ENCODE peak calls at places on chromosomes 7 and 10, in seven cellular contexts. P is HCT116, U is MM.1S, F is GM23338, J is SK-N-SH, C is OCI-LY7, L is PC-3. Y is an unnamed sample. For H3K4me1, the result is how much of the 10 kb centered on the place peaks cover.

GRCh38 chr7:152709307-152710133 is 33.6 kb upstream of the XRCC2 start:
- DNase-seq in F (no peak), J (no peak), L (peak), U (no peak), P (peak), C (no peak), Y (peak)

GRCh38 chr7:49645296-49645695 is 128.1 kb upstream of the VWC2 start:
- DNase-seq in P (no peak), C (no peak), U (no peak), L (no peak), F (no peak), J (no peak), Y (no peak)

GRCh38 chr7:74275401-74275881 is 13.8 kb upstream of the CLIP2 start:
- DNase-seq in J (peak), C (peak), U (no peak), L (no peak), P (no peak), F (peak), Y (peak)

GRCh38 chr10:99958806-99959205 is 50.9 kb downstream of the DNMBP start:
- DNase-seq in U (no peak), J (no peak), F (no peak), P (no peak), L (no peak), C (no peak), Y (no peak)

GRCh38 chr10:124701435-124701834 is 42.7 kb downstream of the FAM53B start:
- DNase-seq in F (no peak), U (no peak), L (no peak), P (no peak), J (no peak), C (no peak), Y (no peak)

GRCh38 chr7:80135306-80136104 is 874 bp downstream of the GNAI1 start:
- DNase-seq in J (no peak), C (no peak), F (peak), L (peak), P (no peak), U (peak), Y (peak)

GRCh38 chr7:94190599-94191061 is 186.5 kb upstream of the BET1 start:
- DNase-seq in U (no peak), J (no peak), F (no peak), L (peak), C (no peak), P (peak), Y (no peak)

GRCh38 chr10:102615361-102615760 is 28.9 kb upstream of the TRIM8 start:
- DNase-seq in L (no peak), U (no peak), P (no peak), F (peak), J (peak), C (peak), Y (peak)

GRCh38 chr7:156160811-156161210 is 348.5 kb upstream of the SHH start:
- DNase-seq in C (no peak), J (no peak), U (no peak), F (peak), L (peak), P (peak), Y (peak)

GRCh38 chr7:104933433-104934074 is 80.5 kb upstream of the KMT2E start:
- DNase-seq in C (peak), F (peak), U (no peak), P (no peak), J (no peak), L (no peak), Y (no peak)

GRCh38 chr10:85900060-85900459 is 466.5 kb downstream of the GRID1 start:
- DNase-seq in J (no peak), U (no peak), L (no peak), P (no peak), F (no peak), C (no peak), Y (no peak)

GRCh38 chr10:57699944-57700343 is 567.8 kb downstream of the IPMK start:
- DNase-seq in P (no peak), C (no peak), U (no peak), J (peak), L (no peak), F (no peak), Y (no peak)

GRCh38 chr7:51226042-51226755 is 90.4 kb downstream of the COBL start:
- DNase-seq in F (no peak), J (no peak), P (no peak), L (peak), C (no peak), U (no peak), Y (no peak)

GRCh38 chr7:150368098-150368883 is at the start of gene REPIN1:
- DNase-seq in U (peak), F (peak), C (peak), P (peak), L (peak), J (peak), Y (peak)

GRCh38 chr7:98265841-98266271 is 13.8 kb upstream of the TECPR1 start:
- DNase-seq in U (no peak), L (no peak), F (peak), P (no peak), C (no peak), J (no peak), Y (no peak)

GRCh38 chr10:27730041-27730440 is 15.6 kb downstream of the MKX start:
- DNase-seq in F (no peak), J (no peak), C (no peak), U (no peak), P (no peak), L (no peak), Y (no peak)

GRCh38 chr10:10642741-10643280 is 374.9 kb upstream of the CELF2 start:
- DNase-seq in F (peak), J (no peak), U (no peak), L (no peak), P (no peak), C (no peak), Y (no peak)

GRCh38 chr10:25384618-25385017 is 209.8 kb downstream of the GPR158 start:
- DNase-seq in U (no peak), F (no peak), P (no peak), L (no peak), C (no peak), J (no peak), Y (no peak)

GRCh38 chr10:113709221-113709838 is 29.6 kb downstream of the CASP7 start:
- DNase-seq in L (peak), U (no peak), P (no peak), F (no peak), C (no peak), J (no peak), Y (no peak)

GRCh38 chr10:103839867-103840746 is 15.3 kb downstream of the SH3PXD2A start:
- DNase-seq in P (no peak), L (no peak), C (no peak), F (peak), J (no peak), U (no peak), Y (peak)

GRCh38 chr10:88311264-88311663 is 271.9 kb downstream of the RNLS start:
- DNase-seq in U (no peak), J (no peak), C (no peak), F (no peak), L (no peak), P (no peak), Y (no peak)

GRCh38 chr10:43606323-43607198 is at the start of gene ZNF485:
- DNase-seq in U (peak), L (peak), C (peak), J (peak), F (peak), P (peak), Y (peak)

GRCh38 chr7:131745645-131746248 is 189.3 kb upstream of the PODXL start:
- DNase-seq in P (no peak), C (no peak), L (peak), F (peak), J (no peak), U (peak), Y (peak)

GRCh38 chr10:79483948-79484347 is 28.4 kb upstream of the EIF5AL1 start:
- DNase-seq in L (no peak), F (no peak), C (no peak), J (peak), P (no peak), U (no peak), Y (no peak)

GRCh38 chr10:112115781-112116385 is 67.7 kb downstream of the GPAM start:
- DNase-seq in F (peak), U (peak), L (peak), C (peak), P (peak), J (peak), Y (peak)

GRCh38 chr7:108497082-108497725 is 28.7 kb downstream of the PNPLA8 start:
- DNase-seq in U (peak), F (peak), P (peak), J (peak), C (peak), L (peak), Y (peak)

DNA sequence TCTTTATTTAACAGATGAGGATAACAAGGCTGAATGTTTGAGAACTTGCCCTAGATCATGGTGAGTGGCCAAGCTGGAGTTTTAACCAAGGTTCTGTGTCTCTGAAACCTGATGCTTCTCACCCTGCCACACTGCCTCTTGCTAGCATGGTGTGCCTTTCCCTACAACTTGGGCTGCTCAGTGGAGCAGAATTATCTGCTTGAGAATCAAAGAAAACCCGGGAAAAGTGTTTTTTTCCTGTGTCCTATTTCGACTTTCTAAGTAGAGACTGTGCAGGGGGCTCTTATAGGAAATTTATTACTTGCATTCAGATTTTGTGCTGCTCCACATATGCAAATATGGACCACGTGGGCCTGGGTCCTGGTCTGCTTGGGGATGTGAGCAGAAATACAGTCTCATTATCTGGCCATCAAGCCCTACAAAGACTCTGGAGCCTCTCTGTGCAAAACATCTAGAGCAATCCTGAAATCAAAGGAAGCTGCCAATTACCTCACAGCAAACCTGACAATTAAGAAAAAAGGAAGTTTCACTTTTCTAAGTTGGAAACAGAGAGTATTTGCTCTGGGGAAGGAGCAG is 216.8 kb downstream of the LRMDA start:
- DNase-seq in U (no peak), P (no peak), J (no peak), C (no peak), F (no peak), L (no peak), Y (no peak)
- TF ChIP-seq EZH2phosphoT487 in U (no peak), P (no peak), J (no peak), C (no peak), F (no peak), L (no peak), Y (no peak)

GRCh38 chr10:127907411-127908105 is 655 bp downstream of the PTPRE start:
- DNase-seq in J (peak), L (peak), F (peak), P (no peak), U (no peak), C (no peak), Y (no peak)
- TF ChIP-seq CTCF in J (peak), L (no peak), F (no peak), P (no peak), U (no peak), C (no peak), Y (no peak)

GRCh38 chr10:35460852-35461460 is 124.6 kb downstream of the CCNY start:
- DNase-seq in F (no peak), J (no peak), P (no peak), C (no peak), L (no peak), U (no peak), Y (no peak)
- H3K4me1 ChIP-seq in F (half or more), J (under half), P (under half), C (under half), L (under half), U (under half), Y (half or more)

GRCh38 chr10:75726522-75727493 is 295.4 kb downstream of the LRMDA start:
- DNase-seq in F (no peak), P (no peak), C (no peak), U (no peak), J (no peak), L (no peak), Y (no peak)
- TF ChIP-seq EZH2phosphoT487 in F (no peak), P (no peak), C (no peak), U (no peak), J (no peak), L (no peak), Y (no peak)

GRCh38 chr7:22256702-22257101 is 100.3 kb downstream of the RAPGEF5 start:
- DNase-seq in L (no peak), J (no peak), F (no peak), C (no peak), P (no peak), U (no peak), Y (no peak)
- TF ChIP-seq CTCF in L (peak), J (peak), F (no peak), C (no peak), P (no peak), U (no peak), Y (no peak)

GRCh38 chr10:454860-455259 is 234.6 kb downstream of the DIP2C start:
- DNase-seq in L (peak), P (peak), F (no peak), C (no peak), U (no peak), J (no peak), Y (no peak)
- H3K4me1 ChIP-seq in L (under half), P (under half), F (under half), C (under half), U (under half), J (under half), Y (under half)

DNA sequence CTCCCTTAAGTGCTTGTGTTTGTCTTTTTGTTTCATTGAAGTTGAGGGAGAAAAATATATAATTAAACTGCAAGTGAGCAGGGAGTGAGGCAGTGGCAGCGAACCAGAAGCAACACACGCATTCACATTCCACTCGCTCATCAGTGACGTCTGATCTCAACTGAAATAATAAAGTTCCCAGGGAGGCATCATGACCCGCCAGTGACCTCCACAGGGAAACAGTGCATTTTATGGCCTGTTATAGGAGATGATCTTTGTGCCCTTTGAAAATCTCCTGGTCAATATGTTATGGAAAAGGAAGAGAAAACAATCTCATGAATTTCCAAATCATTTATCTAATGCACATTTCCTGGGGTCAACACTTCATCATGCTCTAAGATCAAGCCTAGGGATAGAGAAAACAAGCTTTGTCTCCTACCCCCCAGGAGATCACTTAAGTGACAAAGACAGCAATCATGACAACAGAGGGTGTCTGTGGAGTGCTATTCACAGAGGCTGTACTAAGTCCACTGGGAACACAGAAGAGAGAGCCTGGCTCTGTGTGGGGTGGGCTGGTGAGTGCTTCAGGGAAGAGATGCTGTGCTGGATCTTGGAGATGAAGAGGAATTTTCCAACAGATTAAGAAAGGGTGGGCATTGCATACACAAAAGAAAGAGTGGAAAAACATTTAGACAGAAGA is 613.7 kb upstream of the IGFBP3 start:
- DNase-seq in L (no peak), P (no peak), C (no peak), U (no peak), J (no peak), F (peak), Y (peak)
- TF ChIP-seq EZH2phosphoT487 in L (no peak), P (no peak), C (no peak), U (no peak), J (no peak), F (no peak), Y (peak)

GRCh38 chr10:3047622-3047995 is 19.7 kb upstream of the PFKP start:
- DNase-seq in L (no peak), U (no peak), F (no peak), J (no peak), C (no peak), P (no peak), Y (no peak)

GRCh38 chr10:3043512-3044368 is 23.6 kb upstream of the PFKP start:
- DNase-seq in U (peak), J (peak), C (peak), L (peak), P (peak), F (peak), Y (peak)

GRCh38 chr10:3046210-3046779 is 21.1 kb upstream of the PFKP start:
- DNase-seq in U (no peak), C (no peak), F (no peak), L (no peak), J (no peak), P (no peak), Y (no peak)

GRCh38 chr10:3046941-3047621 is 20.3 kb upstream of the PFKP start:
- DNase-seq in J (no peak), U (no peak), P (no peak), C (no peak), L (no peak), F (no peak), Y (peak)

DNA sequence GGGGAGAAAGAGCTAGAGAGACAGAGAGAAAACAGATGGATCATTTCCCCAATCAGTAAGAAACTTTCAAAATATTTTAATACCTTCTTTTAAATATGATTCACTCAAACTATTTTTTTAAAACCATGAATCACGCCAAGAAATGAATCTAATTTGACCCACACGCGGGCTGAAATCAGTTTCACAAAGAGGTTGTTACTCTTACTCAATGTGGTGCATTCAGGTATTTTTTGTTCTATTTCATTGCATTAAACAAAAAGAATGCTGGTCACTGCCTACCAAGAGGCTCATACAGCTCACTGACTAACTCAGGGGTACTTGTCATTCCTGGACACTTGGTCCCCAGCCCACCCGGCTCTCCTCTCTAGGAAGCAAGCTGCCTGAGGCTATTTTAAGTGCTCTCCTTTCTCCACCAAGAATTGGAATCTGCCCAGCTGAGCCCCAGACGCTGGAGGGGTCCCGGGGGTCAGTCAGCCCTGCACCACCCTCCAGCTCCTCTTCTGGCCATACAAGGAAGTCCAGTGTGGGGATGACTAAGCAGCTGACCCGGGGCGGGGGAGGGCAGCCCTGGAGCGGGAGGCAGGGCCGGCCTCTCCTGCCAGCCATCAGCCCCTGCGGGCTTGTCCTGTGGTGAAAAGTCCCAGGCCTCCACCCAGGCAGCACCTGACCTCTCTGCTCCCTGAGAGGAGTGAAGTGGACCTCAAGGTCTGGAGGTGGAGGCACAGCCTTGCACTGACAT is 21.7 kb upstream of the PFKP start:
- DNase-seq in J (peak), L (peak), C (no peak), U (no peak), P (no peak), F (peak), Y (peak)
- TF ChIP-seq CTCF in J (peak), L (no peak), C (no peak), U (no peak), P (no peak), F (no peak), Y (peak)